ENCODE peak calls at places on chromosomes 16 and 17, in seven cellular contexts. One of them, this sample, is unnamed.

GRCh38 chr16:78829280-78829679 is 729.8 kb downstream of the WWOX start:
- DNase-seq in A549: no peak
- DNase-seq in GM12878: no peak
- DNase-seq in iPS DF 6.9: no peak
- DNase-seq in endodermal cell: no peak
- DNase-seq in stomach: no peak
- DNase-seq in heart right ventricle: no peak
- DNase-seq in this sample: no peak

GRCh38 chr17:59027750-59028149 is 78.9 kb downstream of the TRIM37 start:
- DNase-seq in heart right ventricle: no peak
- DNase-seq in GM12878: no peak
- DNase-seq in iPS DF 6.9: no peak
- DNase-seq in A549: peak; percentile 62
- DNase-seq in endodermal cell: no peak
- DNase-seq in stomach: no peak
- DNase-seq in this sample: no peak

GRCh38 chr16:66660422-66661209 is 35.9 kb downstream of the CMTM4 start:
- DNase-seq in heart right ventricle: peak; percentile 57
- DNase-seq in iPS DF 6.9: no peak
- DNase-seq in stomach: peak; percentile 46
- DNase-seq in A549: peak; percentile 84
- DNase-seq in endodermal cell: peak; percentile 65
- DNase-seq in GM12878: no peak
- DNase-seq in this sample: peak; percentile 74

GRCh38 chr16:50806099-50807062 is 64.5 kb downstream of the CYLD start:
- DNase-seq in iPS DF 6.9: peak; percentile 84
- DNase-seq in endodermal cell: peak; percentile 95
- DNase-seq in heart right ventricle: peak; percentile 67
- DNase-seq in GM12878: peak; percentile 81
- DNase-seq in A549: peak; percentile 88
- DNase-seq in stomach: peak; percentile 91
- DNase-seq in this sample: peak; percentile 89

GRCh38 chr16:88289549-88290344 is 93.0 kb upstream of the ZNF469 start:
- DNase-seq in endodermal cell: no peak
- DNase-seq in stomach: no peak
- DNase-seq in GM12878: no peak
- DNase-seq in iPS DF 6.9: no peak
- DNase-seq in A549: no peak
- DNase-seq in heart right ventricle: no peak
- DNase-seq in this sample: no peak

GRCh38 chr16:72990003-72990521 is 57.9 kb downstream of the ZFHX3 start:
- DNase-seq in heart right ventricle: peak; percentile 51
- DNase-seq in GM12878: no peak
- DNase-seq in endodermal cell: peak; percentile 68
- DNase-seq in A549: no peak
- DNase-seq in stomach: peak; percentile 61
- DNase-seq in iPS DF 6.9: no peak
- DNase-seq in this sample: peak; percentile 80

GRCh38 chr17:56876766-56877179 is 37.1 kb downstream of the TRIM25 start:
- DNase-seq in heart right ventricle: no peak
- DNase-seq in GM12878: no peak
- DNase-seq in A549: peak; percentile 27
- DNase-seq in stomach: no peak
- DNase-seq in endodermal cell: no peak
- DNase-seq in iPS DF 6.9: no peak
- DNase-seq in this sample: no peak

GRCh38 chr16:23803591-23804123 is 32.1 kb upstream of the PRKCB start:
- DNase-seq in GM12878: no peak
- DNase-seq in heart right ventricle: peak; percentile 27
- DNase-seq in endodermal cell: peak; percentile 89
- DNase-seq in iPS DF 6.9: no peak
- DNase-seq in A549: peak; percentile 60
- DNase-seq in stomach: peak; percentile 47
- DNase-seq in this sample: peak; percentile 50

GRCh38 chr17:4540224-4541040 is 14.8 kb downstream of the MYBBP1A start:
- DNase-seq in A549: no peak
- DNase-seq in stomach: peak; percentile 56
- DNase-seq in iPS DF 6.9: no peak
- DNase-seq in endodermal cell: peak; percentile 84
- DNase-seq in heart right ventricle: peak; percentile 60
- DNase-seq in GM12878: no peak
- DNase-seq in this sample: no peak

GRCh38 chr16:1960665-1961630 is 1.6 kb downstream of the NDUFB10 start:
- DNase-seq in heart right ventricle: no peak
- DNase-seq in GM12878: no peak
- DNase-seq in stomach: no peak
- DNase-seq in iPS DF 6.9: no peak
- DNase-seq in A549: peak; percentile 72
- DNase-seq in endodermal cell: peak; percentile 82
- DNase-seq in this sample: no peak

GRCh38 chr17:15154618-15155017 is 110.5 kb downstream of the PMP22 start:
- DNase-seq in heart right ventricle: no peak
- DNase-seq in iPS DF 6.9: no peak
- DNase-seq in endodermal cell: no peak
- DNase-seq in stomach: no peak
- DNase-seq in GM12878: no peak
- DNase-seq in A549: no peak
- DNase-seq in this sample: no peak

DNA sequence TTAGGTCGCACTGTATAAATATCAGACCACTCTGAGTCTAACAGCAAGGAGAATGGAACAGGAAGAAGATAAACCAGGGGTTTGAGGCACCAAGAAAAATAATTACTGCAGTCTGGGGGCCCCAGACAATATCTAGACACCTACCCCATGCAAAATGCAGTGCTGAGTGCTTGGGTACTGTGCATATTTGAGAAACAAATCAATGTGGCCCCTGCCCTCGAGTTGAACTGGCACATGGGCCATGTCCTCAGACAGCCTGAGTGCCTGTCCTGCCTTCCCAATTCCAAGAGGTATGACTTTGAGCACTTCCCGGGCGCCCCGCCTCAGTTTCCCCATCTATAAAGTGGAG is 6.2 kb upstream of the CIITA start:
- DNase-seq in GM12878: no peak
- DNase-seq in endodermal cell: no peak
- DNase-seq in A549: no peak
- DNase-seq in stomach: no peak
- DNase-seq in iPS DF 6.9: no peak
- DNase-seq in heart right ventricle: no peak
- DNase-seq in this sample: no peak
- H3K27ac ChIP-seq in GM12878: peak overlapping the region; percentile 65
- H3K27ac ChIP-seq in endodermal cell: no peak overlapping the region
- H3K27ac ChIP-seq in A549: no peak overlapping the region
- H3K27ac ChIP-seq in stomach: peak overlapping the region; percentile 83
- H3K27ac ChIP-seq in iPS DF 6.9: no peak overlapping the region
- H3K27ac ChIP-seq in heart right ventricle: peak overlapping the region; percentile 57
- H3K27ac ChIP-seq in this sample: no peak overlapping the region

GRCh38 chr17:40530531-40530987 is 29.1 kb upstream of the TNS4 start:
- DNase-seq in heart right ventricle: no peak
- DNase-seq in iPS DF 6.9: no peak
- DNase-seq in stomach: no peak
- DNase-seq in A549: no peak
- DNase-seq in endodermal cell: peak; percentile 51
- DNase-seq in GM12878: no peak
- DNase-seq in this sample: no peak

GRCh38 chr17:40534431-40535189 is 30.7 kb downstream of the CCR7 start:
- DNase-seq in GM12878: no peak
- DNase-seq in A549: peak; percentile 75
- DNase-seq in iPS DF 6.9: no peak
- DNase-seq in stomach: no peak
- DNase-seq in heart right ventricle: no peak
- DNase-seq in endodermal cell: peak; percentile 76
- DNase-seq in this sample: no peak

GRCh38 chr17:40530988-40531971 is 29.9 kb upstream of the TNS4 start:
- DNase-seq in stomach: no peak
- DNase-seq in endodermal cell: peak; percentile 61
- DNase-seq in heart right ventricle: no peak
- DNase-seq in A549: no peak
- DNase-seq in iPS DF 6.9: no peak
- DNase-seq in GM12878: peak; percentile 71
- DNase-seq in this sample: no peak

GRCh38 chr17:40533896-40534295 is 31.4 kb downstream of the CCR7 start:
- DNase-seq in GM12878: no peak
- DNase-seq in heart right ventricle: no peak
- DNase-seq in A549: peak; percentile 71
- DNase-seq in endodermal cell: no peak
- DNase-seq in iPS DF 6.9: no peak
- DNase-seq in stomach: no peak
- DNase-seq in this sample: no peak

DNA sequence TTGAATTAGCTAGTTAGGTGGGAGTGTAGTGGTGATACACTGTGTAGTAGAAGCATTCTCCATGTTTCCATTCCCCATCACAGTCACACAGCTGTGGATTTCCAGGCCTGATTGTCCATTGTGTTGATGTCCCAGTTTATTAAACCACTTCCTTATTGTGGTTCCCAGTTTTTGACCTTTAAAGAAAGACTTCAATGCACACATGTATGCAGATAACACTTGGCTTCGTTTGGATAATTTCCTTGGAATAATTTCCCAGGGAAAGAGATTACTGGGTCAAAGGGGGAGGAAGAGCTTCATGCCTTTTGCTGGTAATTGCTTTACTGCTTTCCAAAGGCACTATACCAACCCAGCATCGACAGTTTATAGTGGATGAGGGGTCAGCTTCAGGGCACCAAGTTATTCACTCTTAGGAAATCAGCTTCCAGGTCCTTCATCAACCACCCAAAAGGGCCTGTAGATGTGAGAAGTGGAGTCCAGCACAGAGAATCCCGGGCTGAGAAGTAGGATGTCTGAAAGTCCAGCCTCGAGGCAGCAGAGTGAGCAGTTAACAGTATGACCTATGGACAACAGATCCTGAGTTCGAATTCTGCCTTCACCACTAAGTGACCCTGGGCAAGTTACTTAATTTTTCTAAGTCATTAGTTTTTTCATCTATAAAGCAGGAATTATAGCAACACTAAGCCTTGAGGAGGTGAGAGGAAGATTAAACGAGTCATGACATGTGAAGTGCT is 31.3 kb upstream of the TNS4 start:
- DNase-seq in heart right ventricle: no peak
- DNase-seq in GM12878: no peak
- DNase-seq in A549: peak; percentile 63
- DNase-seq in endodermal cell: peak; percentile 44
- DNase-seq in stomach: no peak
- DNase-seq in iPS DF 6.9: no peak
- DNase-seq in this sample: no peak
- H3K27ac ChIP-seq in heart right ventricle: peak overlapping the region; percentile 12
- H3K27ac ChIP-seq in GM12878: peak overlapping the region; percentile 32
- H3K27ac ChIP-seq in A549: peak overlapping the region; percentile 99
- H3K27ac ChIP-seq in endodermal cell: no peak overlapping the region
- H3K27ac ChIP-seq in stomach: peak overlapping the region; percentile 64
- H3K27ac ChIP-seq in iPS DF 6.9: no peak overlapping the region
- H3K27ac ChIP-seq in this sample: peak overlapping the region; percentile 71

GRCh38 chr17:45119964-45120363 is 12.4 kb downstream of the PLCD3 start:
- DNase-seq in stomach: no peak
- DNase-seq in heart right ventricle: no peak
- DNase-seq in GM12878: no peak
- DNase-seq in endodermal cell: no peak
- DNase-seq in iPS DF 6.9: no peak
- DNase-seq in A549: no peak
- DNase-seq in this sample: no peak

GRCh38 chr17:45116434-45117016 is 15.8 kb downstream of the PLCD3 start:
- DNase-seq in stomach: no peak
- DNase-seq in iPS DF 6.9: no peak
- DNase-seq in heart right ventricle: no peak
- DNase-seq in A549: no peak
- DNase-seq in endodermal cell: no peak
- DNase-seq in GM12878: no peak
- DNase-seq in this sample: no peak

GRCh38 chr17:45118691-45119090 is 13.6 kb downstream of the PLCD3 start:
- DNase-seq in heart right ventricle: no peak
- DNase-seq in A549: no peak
- DNase-seq in iPS DF 6.9: no peak
- DNase-seq in stomach: no peak
- DNase-seq in GM12878: no peak
- DNase-seq in endodermal cell: no peak
- DNase-seq in this sample: no peak

GRCh38 chr17:45117283-45117682 is 15.0 kb downstream of the PLCD3 start:
- DNase-seq in stomach: no peak
- DNase-seq in A549: no peak
- DNase-seq in heart right ventricle: no peak
- DNase-seq in iPS DF 6.9: no peak
- DNase-seq in GM12878: no peak
- DNase-seq in endodermal cell: no peak
- DNase-seq in this sample: no peak

GRCh38 chr17:45117848-45118646 is 14.3 kb downstream of the PLCD3 start:
- DNase-seq in GM12878: no peak
- DNase-seq in A549: no peak
- DNase-seq in iPS DF 6.9: no peak
- DNase-seq in stomach: no peak
- DNase-seq in endodermal cell: no peak
- DNase-seq in heart right ventricle: no peak
- DNase-seq in this sample: no peak
- H3K27ac ChIP-seq in GM12878: no peak overlapping the region
- H3K27ac ChIP-seq in A549: no peak overlapping the region
- H3K27ac ChIP-seq in iPS DF 6.9: no peak overlapping the region
- H3K27ac ChIP-seq in stomach: no peak overlapping the region
- H3K27ac ChIP-seq in endodermal cell: no peak overlapping the region
- H3K27ac ChIP-seq in heart right ventricle: no peak overlapping the region
- H3K27ac ChIP-seq in this sample: peak overlapping the region; percentile 100

GRCh38 chr17:82880620-82881019 is 40.8 kb upstream of the ZNF750 start:
- DNase-seq in iPS DF 6.9: no peak
- DNase-seq in heart right ventricle: no peak
- DNase-seq in endodermal cell: no peak
- DNase-seq in GM12878: no peak
- DNase-seq in stomach: no peak
- DNase-seq in A549: no peak
- DNase-seq in this sample: no peak

GRCh38 chr17:82879241-82879640 is 39.4 kb upstream of the ZNF750 start:
- DNase-seq in stomach: no peak
- DNase-seq in endodermal cell: no peak
- DNase-seq in iPS DF 6.9: no peak
- DNase-seq in GM12878: no peak
- DNase-seq in heart right ventricle: no peak
- DNase-seq in A549: no peak
- DNase-seq in this sample: no peak

GRCh38 chr17:82881900-82882714 is 42.3 kb upstream of the ZNF750 start:
- DNase-seq in GM12878: no peak
- DNase-seq in stomach: peak; percentile 63
- DNase-seq in A549: no peak
- DNase-seq in iPS DF 6.9: no peak
- DNase-seq in heart right ventricle: peak; percentile 58
- DNase-seq in endodermal cell: no peak
- DNase-seq in this sample: no peak

GRCh38 chr17:82882715-82883446 is 43.1 kb upstream of the ZNF750 start:
- DNase-seq in stomach: peak; percentile 90
- DNase-seq in GM12878: no peak
- DNase-seq in iPS DF 6.9: no peak
- DNase-seq in heart right ventricle: no peak
- DNase-seq in A549: no peak
- DNase-seq in endodermal cell: no peak
- DNase-seq in this sample: no peak

DNA sequence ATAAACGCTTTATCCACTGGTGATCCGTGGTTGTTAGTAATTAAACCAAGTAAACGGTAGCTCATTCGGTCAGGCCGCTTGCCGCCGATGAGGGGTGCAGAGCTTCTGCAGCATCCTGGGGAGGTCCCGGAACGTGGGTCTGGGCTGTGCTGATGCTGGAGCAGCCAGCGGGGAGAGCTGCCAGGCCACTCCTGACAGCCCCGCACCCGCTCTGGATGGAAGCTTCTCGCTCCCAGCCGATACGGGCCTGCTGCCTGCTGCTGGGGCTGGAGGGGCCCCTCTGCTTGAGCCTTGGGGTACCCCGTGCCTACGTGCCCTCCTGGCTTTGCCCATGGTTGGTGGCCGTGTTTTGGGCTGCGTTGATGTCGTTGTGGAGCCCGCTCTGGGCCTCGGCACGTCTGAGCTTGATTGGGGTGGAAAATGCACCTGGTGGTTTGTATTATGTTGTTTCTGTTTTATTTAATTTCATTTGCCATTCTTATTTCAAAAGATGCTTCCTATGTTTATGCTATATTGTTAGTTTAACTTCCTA is 41.5 kb upstream of the ZNF750 start:
- DNase-seq in heart right ventricle: no peak
- DNase-seq in stomach: no peak
- DNase-seq in GM12878: no peak
- DNase-seq in endodermal cell: no peak
- DNase-seq in A549: no peak
- DNase-seq in iPS DF 6.9: no peak
- DNase-seq in this sample: no peak
- H3K27ac ChIP-seq in heart right ventricle: no peak overlapping the region
- H3K27ac ChIP-seq in stomach: peak overlapping the region; percentile 88
- H3K27ac ChIP-seq in GM12878: no peak overlapping the region
- H3K27ac ChIP-seq in endodermal cell: no peak overlapping the region
- H3K27ac ChIP-seq in A549: no peak overlapping the region
- H3K27ac ChIP-seq in iPS DF 6.9: no peak overlapping the region
- H3K27ac ChIP-seq in this sample: peak overlapping the region; percentile 17